ENCODE peak calls at places on chromosomes 2 and 18, in four cellular contexts. K is mucosa of descending colon, N is ovary, T is cardiac fibroblast. Q is an unnamed sample.

GRCh38 chr2:240467659-240468299 is 32.3 kb downstream of the GPC1 start:
- DNase-seq in K (peak), N (peak), T (no peak), Q (no peak)

GRCh38 chr2:156405586-156405985 is 30.6 kb upstream of the GPD2 start:
- DNase-seq in K (no peak), N (no peak), T (peak), Q (peak)

GRCh38 chr2:146814971-146815370 is 1029.9 kb upstream of the ACVR2A start:
- DNase-seq in K (no peak), N (no peak), T (no peak), Q (peak)

GRCh38 chr18:51044928-51045587 is 15.0 kb downstream of the SMAD4 start:
- DNase-seq in K (no peak), N (no peak), T (no peak), Q (no peak)

GRCh38 chr2:143460382-143460781 is 331.2 kb downstream of the ARHGAP15 start:
- DNase-seq in K (no peak), N (no peak), T (no peak), Q (no peak)

GRCh38 chr2:128808462-128809255 is 490.0 kb upstream of the HS6ST1 start:
- DNase-seq in K (no peak), N (no peak), T (peak), Q (peak)

GRCh38 chr2:56263876-56264275 is 80.1 kb downstream of the CCDC85A start:
- DNase-seq in K (no peak), N (no peak), T (no peak), Q (no peak)

GRCh38 chr18:76545433-76546281 is 50.6 kb upstream of the ZNF516 start:
- DNase-seq in K (no peak), N (no peak), T (no peak), Q (no peak)

GRCh38 chr2:223494987-223495386 is 107.2 kb downstream of the SCG2 start:
- DNase-seq in K (no peak), N (no peak), T (no peak), Q (no peak)

GRCh38 chr2:170457742-170458141 is 257.4 kb upstream of the SP5 start:
- DNase-seq in K (no peak), N (no peak), T (no peak), Q (no peak)

GRCh38 chr2:170456914-170457313 is 258.2 kb upstream of the SP5 start:
- DNase-seq in K (no peak), N (no peak), T (no peak), Q (no peak)

GRCh38 chr2:170454471-170455372 is 260.4 kb upstream of the SP5 start:
- DNase-seq in K (no peak), N (no peak), T (no peak), Q (no peak)

GRCh38 chr2:170455617-170456426 is 259.3 kb upstream of the SP5 start:
- DNase-seq in K (no peak), N (no peak), T (no peak), Q (no peak)
- TF ChIP-seq CTCF in K (no peak), N (no peak), T (no peak), Q (no peak)

GRCh38 chr2:44957656-44958327 is 16.3 kb downstream of the SIX3 start:
- DNase-seq in K (no peak), N (no peak), T (no peak), Q (no peak)

GRCh38 chr2:44956841-44957240 is 15.3 kb downstream of the SIX3 start:
- DNase-seq in K (no peak), N (no peak), T (no peak), Q (no peak)

GRCh38 chr2:44954902-44955592 is 13.5 kb downstream of the SIX3 start:
- DNase-seq in K (no peak), N (no peak), T (no peak), Q (no peak)

GRCh38 chr2:44954306-44954901 is 12.9 kb downstream of the SIX3 start:
- DNase-seq in K (no peak), N (no peak), T (no peak), Q (no peak)

GRCh38 chr2:44955593-44956449 is 14.3 kb downstream of the SIX3 start:
- DNase-seq in K (peak), N (peak), T (peak), Q (peak)
- H3K4me3 ChIP-seq in K (no peak), N (no peak), T (peak), Q (no peak)

DNA sequence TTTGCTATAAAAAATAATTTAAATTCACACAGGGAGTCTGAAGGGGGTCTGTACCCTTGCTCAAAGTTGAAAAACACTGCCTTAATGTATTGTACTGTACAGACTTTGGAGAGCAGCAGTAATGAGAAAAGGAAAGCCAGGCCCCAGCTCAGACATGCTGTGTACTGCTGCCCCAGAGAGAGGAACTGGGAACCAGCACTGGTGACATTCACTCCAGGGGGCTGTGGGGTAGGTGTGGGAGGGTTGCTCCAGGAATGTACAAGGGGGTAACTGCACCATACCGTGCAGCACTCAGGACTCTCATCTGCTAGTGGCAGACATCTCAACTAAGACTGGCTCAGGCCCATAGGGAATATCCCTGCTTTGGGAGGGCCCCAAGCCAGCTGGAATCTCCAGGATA is 146.0 kb upstream of the RMP24 start:
- DNase-seq in K (no peak), N (no peak), T (no peak), Q (no peak)
- TF ChIP-seq CTCF in K (no peak), N (no peak), T (no peak), Q (no peak)

GRCh38 chr2:61924895-61925663 is 19.6 kb downstream of the COMMD1 start:
- DNase-seq in K (no peak), N (no peak), T (no peak), Q (no peak)

GRCh38 chr2:61922714-61923113 is 17.2 kb downstream of the COMMD1 start:
- DNase-seq in K (no peak), N (no peak), T (no peak), Q (no peak)

DNA sequence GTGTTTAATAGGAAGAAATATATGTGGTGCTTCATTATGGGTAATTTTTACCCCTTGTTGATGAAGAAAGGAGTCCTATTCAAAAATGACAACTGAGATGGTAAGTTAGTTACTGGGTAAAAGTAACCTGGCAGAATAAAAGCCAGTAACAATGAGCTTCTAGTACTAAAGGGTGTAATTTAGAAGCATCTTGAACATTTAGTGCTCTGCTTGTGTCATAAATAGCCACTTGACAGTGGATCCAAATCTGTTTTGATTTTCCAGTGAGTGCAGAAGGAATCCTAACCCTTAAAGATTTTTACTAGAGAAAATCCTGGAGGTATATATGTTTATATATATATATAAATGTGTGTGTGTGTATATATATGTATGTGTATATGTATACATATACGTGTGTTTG is 15.1 kb downstream of the COMMD1 start:
- DNase-seq in K (no peak), N (no peak), T (no peak), Q (no peak)
- H3K4me3 ChIP-seq in K (no peak), N (no peak), T (no peak), Q (no peak)

GRCh38 chr2:44920751-44921150 is 20.8 kb upstream of the SIX3 start:
- DNase-seq in K (no peak), N (no peak), T (no peak), Q (no peak)
- TF ChIP-seq CTCF in K (no peak), N (no peak), T (peak), Q (no peak)

Q was measured in fibroblast of pulmonary artery.